ENCODE peak calls at places on chromosomes 11 and 22, in six cellular contexts. One of them, this sample, is unnamed.

GRCh38 chr11:21866781-21867180 is 326.1 kb upstream of the ANO5 start:
- DNase-seq in ovary: no peak
- DNase-seq in B cell: no peak
- DNase-seq in progenitor cell of endocrine pancreas: no peak
- DNase-seq in HCT116: no peak
- DNase-seq in lower lobe of right lung: no peak
- DNase-seq in this sample: no peak

GRCh38 chr11:83192846-83193245 is 666 bp upstream of the ANKRD42 start:
- DNase-seq in B cell: no peak
- DNase-seq in ovary: no peak
- DNase-seq in progenitor cell of endocrine pancreas: no peak
- DNase-seq in HCT116: no peak
- DNase-seq in lower lobe of right lung: no peak
- DNase-seq in this sample: no peak

GRCh38 chr11:117794772-117795629 is 2.0 kb downstream of the DSCAML1 start:
- DNase-seq in lower lobe of right lung: no peak
- DNase-seq in B cell: no peak
- DNase-seq in progenitor cell of endocrine pancreas: no peak
- DNase-seq in HCT116: no peak
- DNase-seq in ovary: no peak
- DNase-seq in this sample: no peak

GRCh38 chr22:43173976-43174720 is 12.8 kb downstream of the TTLL12 start:
- DNase-seq in lower lobe of right lung: no peak
- DNase-seq in B cell: no peak
- DNase-seq in HCT116: no peak
- DNase-seq in progenitor cell of endocrine pancreas: no peak
- DNase-seq in ovary: no peak
- DNase-seq in this sample: no peak

GRCh38 chr11:117918366-117919255 is 10.6 kb downstream of the TMPRSS13 start:
- DNase-seq in ovary: no peak
- DNase-seq in B cell: no peak
- DNase-seq in HCT116: no peak
- DNase-seq in progenitor cell of endocrine pancreas: no peak
- DNase-seq in lower lobe of right lung: no peak
- DNase-seq in this sample: peak; percentile 12

GRCh38 chr11:106137061-106137460 is 59.6 kb downstream of the AASDHPPT start:
- DNase-seq in lower lobe of right lung: no peak
- DNase-seq in B cell: no peak
- DNase-seq in HCT116: no peak
- DNase-seq in progenitor cell of endocrine pancreas: no peak
- DNase-seq in ovary: no peak
- DNase-seq in this sample: no peak

GRCh38 chr11:16905375-16905774 is 108.8 kb downstream of the PLEKHA7 start:
- DNase-seq in B cell: no peak
- DNase-seq in progenitor cell of endocrine pancreas: no peak
- DNase-seq in HCT116: no peak
- DNase-seq in ovary: no peak
- DNase-seq in lower lobe of right lung: no peak
- DNase-seq in this sample: no peak

GRCh38 chr11:9489366-9489765 is 28.6 kb downstream of the ZNF143 start:
- DNase-seq in B cell: no peak
- DNase-seq in ovary: no peak
- DNase-seq in lower lobe of right lung: no peak
- DNase-seq in HCT116: no peak
- DNase-seq in progenitor cell of endocrine pancreas: no peak
- DNase-seq in this sample: no peak

GRCh38 chr11:86014221-86014620 is 54.7 kb downstream of the PICALM start:
- DNase-seq in progenitor cell of endocrine pancreas: no peak
- DNase-seq in B cell: no peak
- DNase-seq in ovary: no peak
- DNase-seq in lower lobe of right lung: no peak
- DNase-seq in HCT116: no peak
- DNase-seq in this sample: no peak

GRCh38 chr22:40024201-40025061 is 29.7 kb downstream of the FAM83F start:
- DNase-seq in ovary: peak; percentile 43
- DNase-seq in lower lobe of right lung: peak; percentile 82
- DNase-seq in B cell: peak; percentile 69
- DNase-seq in progenitor cell of endocrine pancreas: peak; percentile 57
- DNase-seq in HCT116: peak; percentile 24
- DNase-seq in this sample: peak; percentile 34

GRCh38 chr11:12686246-12687060 is 12.2 kb downstream of the TEAD1 start:
- DNase-seq in HCT116: no peak
- DNase-seq in ovary: no peak
- DNase-seq in B cell: no peak
- DNase-seq in progenitor cell of endocrine pancreas: no peak
- DNase-seq in lower lobe of right lung: no peak
- DNase-seq in this sample: no peak

GRCh38 chr11:67463680-67464410 is 5.2 kb downstream of the TMEM134 start:
- DNase-seq in lower lobe of right lung: peak; percentile 88
- DNase-seq in progenitor cell of endocrine pancreas: no peak
- DNase-seq in ovary: peak; percentile 58
- DNase-seq in HCT116: peak; percentile 73
- DNase-seq in B cell: no peak
- DNase-seq in this sample: no peak
- TF ChIP-seq CTCF in lower lobe of right lung: no peak
- TF ChIP-seq CTCF in progenitor cell of endocrine pancreas: no peak
- TF ChIP-seq CTCF in ovary: no peak
- TF ChIP-seq CTCF in HCT116: no peak
- TF ChIP-seq CTCF in B cell: no peak
- TF ChIP-seq CTCF in this sample: no peak

GRCh38 chr11:74092425-74092824 is 78.4 kb downstream of the C2CD3 start:
- DNase-seq in lower lobe of right lung: no peak
- DNase-seq in HCT116: no peak
- DNase-seq in progenitor cell of endocrine pancreas: no peak
- DNase-seq in B cell: no peak
- DNase-seq in ovary: no peak
- DNase-seq in this sample: no peak

GRCh38 chr11:74086242-74086884 is 77.5 kb upstream of the UCP3 start:
- DNase-seq in lower lobe of right lung: no peak
- DNase-seq in HCT116: no peak
- DNase-seq in ovary: no peak
- DNase-seq in progenitor cell of endocrine pancreas: no peak
- DNase-seq in B cell: no peak
- DNase-seq in this sample: no peak

GRCh38 chr11:74094393-74094792 is 76.4 kb downstream of the C2CD3 start:
- DNase-seq in progenitor cell of endocrine pancreas: no peak
- DNase-seq in lower lobe of right lung: no peak
- DNase-seq in ovary: no peak
- DNase-seq in HCT116: no peak
- DNase-seq in B cell: no peak
- DNase-seq in this sample: no peak

GRCh38 chr11:74091549-74091948 is 79.3 kb downstream of the C2CD3 start:
- DNase-seq in lower lobe of right lung: no peak
- DNase-seq in progenitor cell of endocrine pancreas: no peak
- DNase-seq in HCT116: no peak
- DNase-seq in ovary: no peak
- DNase-seq in B cell: no peak
- DNase-seq in this sample: no peak

GRCh38 chr11:74090701-74091100 is 80.1 kb downstream of the C2CD3 start:
- DNase-seq in HCT116: no peak
- DNase-seq in progenitor cell of endocrine pancreas: no peak
- DNase-seq in lower lobe of right lung: no peak
- DNase-seq in ovary: no peak
- DNase-seq in B cell: no peak
- DNase-seq in this sample: no peak
- TF ChIP-seq CTCF in HCT116: peak; percentile 20
- TF ChIP-seq CTCF in progenitor cell of endocrine pancreas: peak; percentile 17
- TF ChIP-seq CTCF in lower lobe of right lung: no peak
- TF ChIP-seq CTCF in ovary: no peak
- TF ChIP-seq CTCF in B cell: no peak
- TF ChIP-seq CTCF in this sample: no peak

DNA sequence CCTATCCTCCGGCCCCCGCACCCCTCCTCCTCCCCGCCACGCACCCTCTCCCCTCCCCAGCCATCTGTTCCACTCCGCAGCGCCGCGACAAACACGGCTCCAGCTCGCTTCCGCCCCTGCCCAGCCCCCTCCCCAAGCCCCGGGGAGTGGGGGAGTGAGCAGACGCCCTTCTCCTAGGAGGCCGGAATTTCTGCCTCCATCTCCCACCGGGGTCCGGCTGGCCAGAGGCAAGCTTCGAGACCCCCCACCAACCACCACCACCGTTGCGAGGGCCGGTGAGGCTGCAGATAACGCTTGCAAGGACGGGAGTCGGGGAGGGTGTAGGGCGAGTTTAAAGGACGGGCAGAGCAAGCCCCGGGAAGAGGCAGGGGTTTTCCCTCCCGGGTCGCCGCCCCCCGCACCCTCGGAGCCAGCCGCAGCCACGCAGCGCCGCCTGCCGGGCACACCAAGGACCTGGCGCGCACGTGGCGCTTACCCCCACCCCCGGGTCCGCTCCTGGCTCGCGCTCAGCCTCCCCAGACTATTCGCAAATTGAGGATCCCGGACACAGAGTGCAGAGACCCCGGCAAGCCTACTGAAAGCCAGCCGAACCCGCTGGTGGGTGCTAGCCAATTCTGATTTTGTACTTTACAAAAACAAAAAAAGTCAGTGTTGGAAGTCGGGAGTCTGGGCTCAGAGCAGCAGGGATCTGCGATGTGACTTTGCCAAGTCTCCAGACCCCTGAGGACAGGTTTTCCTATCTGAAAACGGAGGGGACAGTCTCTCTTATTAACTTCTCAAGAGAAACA is 22.6 kb downstream of the RTN4RL2 start:
- DNase-seq in HCT116: no peak
- DNase-seq in progenitor cell of endocrine pancreas: peak; percentile 66
- DNase-seq in ovary: no peak
- DNase-seq in lower lobe of right lung: peak; percentile 56
- DNase-seq in B cell: peak; percentile 55
- DNase-seq in this sample: peak; percentile 28
- TF ChIP-seq CTCF in HCT116: no peak
- TF ChIP-seq CTCF in progenitor cell of endocrine pancreas: peak; percentile 84
- TF ChIP-seq CTCF in ovary: peak; percentile 65
- TF ChIP-seq CTCF in lower lobe of right lung: peak; percentile 68
- TF ChIP-seq CTCF in B cell: peak; percentile 77
- TF ChIP-seq CTCF in this sample: no peak

DNA sequence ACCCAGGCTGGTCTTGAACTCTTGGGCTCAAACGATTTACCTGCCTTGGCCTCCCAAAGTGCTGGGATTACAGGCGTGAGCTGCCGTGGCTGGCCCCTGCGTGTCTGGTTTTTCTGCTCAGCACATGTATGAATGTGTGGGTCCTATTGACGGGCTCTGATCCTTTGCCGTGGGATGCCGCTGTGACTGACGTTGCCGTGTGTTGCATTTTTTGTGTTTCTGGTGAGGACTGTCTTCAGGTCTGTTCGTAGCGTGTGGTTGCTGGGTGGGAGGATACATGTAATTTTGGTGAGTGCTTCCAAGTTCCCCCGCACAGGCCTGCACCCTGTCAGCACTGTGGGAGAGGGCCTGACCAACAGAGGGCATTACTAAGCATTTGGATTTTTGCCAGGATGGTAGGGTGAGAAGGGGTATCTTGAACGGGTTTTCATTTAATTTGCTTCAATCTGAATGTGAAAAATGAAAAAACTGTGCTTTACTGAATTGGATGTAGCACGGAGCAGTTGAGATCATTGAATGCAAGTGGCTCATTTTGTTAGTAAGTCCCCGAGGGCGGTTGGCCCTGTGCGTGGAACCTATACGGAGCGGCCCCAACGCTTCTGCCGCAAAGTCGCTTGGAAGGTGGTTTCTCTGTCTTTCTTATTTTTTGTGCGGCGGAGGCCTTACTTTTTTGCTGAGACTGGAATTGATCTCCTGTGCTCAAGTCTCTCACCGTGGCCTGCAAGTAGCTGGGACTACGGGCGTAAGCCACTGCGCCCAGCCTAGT is 8.2 kb downstream of the ZBED4 start:
- DNase-seq in progenitor cell of endocrine pancreas: no peak
- DNase-seq in B cell: no peak
- DNase-seq in HCT116: no peak
- DNase-seq in lower lobe of right lung: no peak
- DNase-seq in ovary: no peak
- DNase-seq in this sample: no peak
- TF ChIP-seq CTCF in progenitor cell of endocrine pancreas: no peak
- TF ChIP-seq CTCF in B cell: no peak
- TF ChIP-seq CTCF in HCT116: no peak
- TF ChIP-seq CTCF in lower lobe of right lung: no peak
- TF ChIP-seq CTCF in ovary: no peak
- TF ChIP-seq CTCF in this sample: no peak

DNA sequence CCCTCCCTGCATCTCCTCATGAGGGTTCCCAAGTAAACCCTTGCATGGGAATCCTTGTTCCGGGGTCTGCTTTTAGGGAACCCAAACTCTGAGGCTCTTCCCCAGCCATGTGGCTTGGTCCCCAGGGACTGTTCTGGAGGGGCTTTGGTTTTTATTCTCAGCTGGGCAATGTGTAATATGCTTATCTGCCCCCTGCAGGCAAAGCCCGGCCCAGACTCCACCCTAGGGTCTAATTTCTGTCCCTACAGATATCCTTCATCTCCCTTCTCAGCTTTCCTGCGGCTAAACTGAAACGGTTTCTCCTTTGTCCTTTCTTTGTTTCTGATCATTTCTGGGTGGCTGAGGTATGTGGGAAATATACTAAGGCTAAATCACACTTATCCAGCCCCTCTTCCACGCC is 37.1 kb downstream of the TST start:
- DNase-seq in B cell: no peak
- DNase-seq in progenitor cell of endocrine pancreas: no peak
- DNase-seq in lower lobe of right lung: no peak
- DNase-seq in ovary: no peak
- DNase-seq in HCT116: no peak
- DNase-seq in this sample: no peak
- TF ChIP-seq CTCF in B cell: no peak
- TF ChIP-seq CTCF in progenitor cell of endocrine pancreas: no peak
- TF ChIP-seq CTCF in lower lobe of right lung: no peak
- TF ChIP-seq CTCF in ovary: no peak
- TF ChIP-seq CTCF in HCT116: no peak
- TF ChIP-seq CTCF in this sample: no peak

DNA sequence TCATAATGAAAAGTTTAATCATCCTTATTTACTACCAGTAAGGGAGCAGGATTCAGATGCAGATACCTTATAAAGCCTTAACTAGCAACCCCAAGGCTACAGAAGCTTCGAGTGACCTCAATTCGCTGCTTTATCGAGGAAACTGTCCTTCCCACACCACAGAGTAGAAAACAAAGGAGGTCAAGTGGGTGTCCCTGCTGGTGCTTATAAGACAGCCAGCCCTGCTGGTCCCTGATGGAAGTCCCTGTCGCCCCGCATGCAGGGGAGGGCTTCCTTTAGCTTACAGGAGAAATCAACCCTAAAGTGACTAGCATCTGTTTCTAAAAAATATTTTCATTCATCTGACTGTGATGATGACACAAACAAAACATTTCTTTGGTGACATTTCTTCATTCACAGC is 7.3 kb downstream of the MN1 start:
- DNase-seq in HCT116: no peak
- DNase-seq in ovary: no peak
- DNase-seq in progenitor cell of endocrine pancreas: no peak
- DNase-seq in B cell: no peak
- DNase-seq in lower lobe of right lung: no peak
- DNase-seq in this sample: no peak
- TF ChIP-seq CTCF in HCT116: no peak
- TF ChIP-seq CTCF in ovary: no peak
- TF ChIP-seq CTCF in progenitor cell of endocrine pancreas: no peak
- TF ChIP-seq CTCF in B cell: no peak
- TF ChIP-seq CTCF in lower lobe of right lung: no peak
- TF ChIP-seq CTCF in this sample: no peak